ENCODE peak calls at places on chromosomes 5 and 9, in ten cellular contexts. One of them, this sample, is unnamed.

GRCh38 chr9:95516736-95517558 is at the start of gene PTCH1:
- DNase-seq in RWPE2: no peak
- DNase-seq in endothelial cell of umbilical vein: peak; percentile 58
- DNase-seq in hepatocyte: peak; percentile 91
- DNase-seq in WERI-Rb-1: peak; percentile 52
- DNase-seq in keratinocyte: no peak
- DNase-seq in heart right ventricle: no peak
- DNase-seq in PC-3: peak; percentile 19
- DNase-seq in effector memory CD4-positive, alpha-beta T cell: no peak
- DNase-seq in GM23338: peak; percentile 87
- DNase-seq in this sample: peak; percentile 92

GRCh38 chr5:132054031-132054696 is 6.3 kb upstream of the IL3 start:
- DNase-seq in RWPE2: peak; percentile 55
- DNase-seq in endothelial cell of umbilical vein: no peak
- DNase-seq in hepatocyte: no peak
- DNase-seq in WERI-Rb-1: peak; percentile 3
- DNase-seq in keratinocyte: no peak
- DNase-seq in heart right ventricle: no peak
- DNase-seq in PC-3: no peak
- DNase-seq in effector memory CD4-positive, alpha-beta T cell: no peak
- DNase-seq in GM23338: no peak
- DNase-seq in this sample: peak; percentile 42

GRCh38 chr5:139019880-139020279 is 144.7 kb upstream of the LRRTM2 start:
- DNase-seq in RWPE2: no peak
- DNase-seq in endothelial cell of umbilical vein: no peak
- DNase-seq in hepatocyte: peak; percentile 16
- DNase-seq in WERI-Rb-1: no peak
- DNase-seq in keratinocyte: no peak
- DNase-seq in heart right ventricle: no peak
- DNase-seq in PC-3: no peak
- DNase-seq in effector memory CD4-positive, alpha-beta T cell: no peak
- DNase-seq in GM23338: no peak
- DNase-seq in this sample: peak; percentile 31

GRCh38 chr5:132859889-132860437 is 6.3 kb downstream of the GDF9 start:
- DNase-seq in RWPE2: no peak
- DNase-seq in endothelial cell of umbilical vein: no peak
- DNase-seq in hepatocyte: no peak
- DNase-seq in WERI-Rb-1: no peak
- DNase-seq in keratinocyte: no peak
- DNase-seq in heart right ventricle: no peak
- DNase-seq in PC-3: no peak
- DNase-seq in effector memory CD4-positive, alpha-beta T cell: no peak
- DNase-seq in GM23338: no peak
- DNase-seq in this sample: no peak

GRCh38 chr9:83382421-83382820 is 155.8 kb downstream of the FRMD3 start:
- DNase-seq in RWPE2: no peak
- DNase-seq in endothelial cell of umbilical vein: no peak
- DNase-seq in hepatocyte: no peak
- DNase-seq in WERI-Rb-1: no peak
- DNase-seq in keratinocyte: no peak
- DNase-seq in heart right ventricle: no peak
- DNase-seq in PC-3: no peak
- DNase-seq in effector memory CD4-positive, alpha-beta T cell: no peak
- DNase-seq in GM23338: no peak
- DNase-seq in this sample: no peak

GRCh38 chr5:134969166-134969565 is 1.5 kb downstream of the CATSPER3 start:
- DNase-seq in RWPE2: no peak
- DNase-seq in endothelial cell of umbilical vein: no peak
- DNase-seq in hepatocyte: no peak
- DNase-seq in WERI-Rb-1: no peak
- DNase-seq in keratinocyte: no peak
- DNase-seq in heart right ventricle: no peak
- DNase-seq in PC-3: no peak
- DNase-seq in effector memory CD4-positive, alpha-beta T cell: no peak
- DNase-seq in GM23338: no peak
- DNase-seq in this sample: no peak

GRCh38 chr5:89351232-89351631 is 468.2 kb upstream of the MEF2C start:
- DNase-seq in RWPE2: no peak
- DNase-seq in endothelial cell of umbilical vein: no peak
- DNase-seq in hepatocyte: no peak
- DNase-seq in WERI-Rb-1: no peak
- DNase-seq in keratinocyte: no peak
- DNase-seq in heart right ventricle: no peak
- DNase-seq in PC-3: peak; percentile 30
- DNase-seq in effector memory CD4-positive, alpha-beta T cell: no peak
- DNase-seq in GM23338: no peak
- DNase-seq in this sample: peak; percentile 18

GRCh38 chr5:177980776-177981175 is 15.3 kb downstream of the PROP1 start:
- DNase-seq in RWPE2: no peak
- DNase-seq in endothelial cell of umbilical vein: no peak
- DNase-seq in hepatocyte: no peak
- DNase-seq in WERI-Rb-1: no peak
- DNase-seq in keratinocyte: no peak
- DNase-seq in heart right ventricle: no peak
- DNase-seq in PC-3: no peak
- DNase-seq in effector memory CD4-positive, alpha-beta T cell: no peak
- DNase-seq in GM23338: no peak
- DNase-seq in this sample: no peak

GRCh38 chr9:21522348-21522747 is 40.2 kb upstream of the IFNE start:
- DNase-seq in RWPE2: no peak
- DNase-seq in endothelial cell of umbilical vein: no peak
- DNase-seq in hepatocyte: no peak
- DNase-seq in WERI-Rb-1: no peak
- DNase-seq in keratinocyte: no peak
- DNase-seq in heart right ventricle: no peak
- DNase-seq in PC-3: no peak
- DNase-seq in effector memory CD4-positive, alpha-beta T cell: no peak
- DNase-seq in GM23338: no peak
- DNase-seq in this sample: no peak

GRCh38 chr5:137206030-137206715 is 293.0 kb downstream of the SPOCK1 start:
- DNase-seq in RWPE2: no peak
- DNase-seq in endothelial cell of umbilical vein: peak; percentile 25
- DNase-seq in hepatocyte: peak; percentile 37
- DNase-seq in WERI-Rb-1: no peak
- DNase-seq in keratinocyte: no peak
- DNase-seq in heart right ventricle: no peak
- DNase-seq in PC-3: no peak
- DNase-seq in effector memory CD4-positive, alpha-beta T cell: no peak
- DNase-seq in GM23338: no peak
- DNase-seq in this sample: peak; percentile 81

GRCh38 chr5:59800375-59800893 is 93.1 kb downstream of the PDE4D start:
- DNase-seq in RWPE2: no peak
- DNase-seq in endothelial cell of umbilical vein: no peak
- DNase-seq in hepatocyte: no peak
- DNase-seq in WERI-Rb-1: no peak
- DNase-seq in keratinocyte: no peak
- DNase-seq in heart right ventricle: no peak
- DNase-seq in PC-3: no peak
- DNase-seq in effector memory CD4-positive, alpha-beta T cell: no peak
- DNase-seq in GM23338: peak; percentile 30
- DNase-seq in this sample: no peak

GRCh38 chr5:170522211-170523128 is 18.6 kb downstream of the KCNIP1 start:
- DNase-seq in RWPE2: no peak
- DNase-seq in endothelial cell of umbilical vein: no peak
- DNase-seq in hepatocyte: no peak
- DNase-seq in WERI-Rb-1: no peak
- DNase-seq in keratinocyte: peak; percentile 69
- DNase-seq in heart right ventricle: no peak
- DNase-seq in PC-3: peak; percentile 63
- DNase-seq in effector memory CD4-positive, alpha-beta T cell: no peak
- DNase-seq in GM23338: peak; percentile 21
- DNase-seq in this sample: peak; percentile 84

GRCh38 chr9:5438301-5439162 is 807 bp upstream of the PLGRKT start:
- DNase-seq in RWPE2: no peak
- DNase-seq in endothelial cell of umbilical vein: peak; percentile 35
- DNase-seq in hepatocyte: peak; percentile 18
- DNase-seq in WERI-Rb-1: no peak
- DNase-seq in keratinocyte: no peak
- DNase-seq in heart right ventricle: no peak
- DNase-seq in PC-3: no peak
- DNase-seq in effector memory CD4-positive, alpha-beta T cell: peak; percentile 52
- DNase-seq in GM23338: no peak
- DNase-seq in this sample: peak; percentile 49

GRCh38 chr9:129617167-129617566 is 3.7 kb downstream of the C9orf50 start:
- DNase-seq in RWPE2: no peak
- DNase-seq in endothelial cell of umbilical vein: peak; percentile 31
- DNase-seq in hepatocyte: peak; percentile 58
- DNase-seq in WERI-Rb-1: peak; percentile 75
- DNase-seq in keratinocyte: peak; percentile 54
- DNase-seq in heart right ventricle: no peak
- DNase-seq in PC-3: peak; percentile 54
- DNase-seq in effector memory CD4-positive, alpha-beta T cell: no peak
- DNase-seq in GM23338: peak; percentile 70
- DNase-seq in this sample: no peak

GRCh38 chr9:26361010-26361409 is 531.6 kb downstream of the CAAP1 start:
- DNase-seq in RWPE2: no peak
- DNase-seq in endothelial cell of umbilical vein: no peak
- DNase-seq in hepatocyte: no peak
- DNase-seq in WERI-Rb-1: no peak
- DNase-seq in keratinocyte: no peak
- DNase-seq in heart right ventricle: no peak
- DNase-seq in PC-3: no peak
- DNase-seq in effector memory CD4-positive, alpha-beta T cell: no peak
- DNase-seq in GM23338: no peak
- DNase-seq in this sample: no peak

GRCh38 chr5:174500636-174501035 is 223.7 kb upstream of the MSX2 start:
- DNase-seq in RWPE2: no peak
- DNase-seq in endothelial cell of umbilical vein: no peak
- DNase-seq in hepatocyte: no peak
- DNase-seq in WERI-Rb-1: no peak
- DNase-seq in keratinocyte: no peak
- DNase-seq in heart right ventricle: no peak
- DNase-seq in PC-3: no peak
- DNase-seq in effector memory CD4-positive, alpha-beta T cell: no peak
- DNase-seq in GM23338: no peak
- DNase-seq in this sample: no peak

GRCh38 chr5:137115152-137115551 is 384.0 kb downstream of the SPOCK1 start:
- DNase-seq in RWPE2: no peak
- DNase-seq in endothelial cell of umbilical vein: peak; percentile 47
- DNase-seq in hepatocyte: no peak
- DNase-seq in WERI-Rb-1: no peak
- DNase-seq in keratinocyte: no peak
- DNase-seq in heart right ventricle: no peak
- DNase-seq in PC-3: peak; percentile 3
- DNase-seq in effector memory CD4-positive, alpha-beta T cell: no peak
- DNase-seq in GM23338: no peak
- DNase-seq in this sample: no peak

GRCh38 chr5:168268949-168269943 is 22.2 kb upstream of the WWC1 start:
- DNase-seq in RWPE2: peak; percentile 95
- DNase-seq in endothelial cell of umbilical vein: peak; percentile 87
- DNase-seq in hepatocyte: peak; percentile 94
- DNase-seq in WERI-Rb-1: peak; percentile 93
- DNase-seq in keratinocyte: peak; percentile 45
- DNase-seq in heart right ventricle: peak; percentile 84
- DNase-seq in PC-3: peak; percentile 95
- DNase-seq in effector memory CD4-positive, alpha-beta T cell: peak; percentile 16
- DNase-seq in GM23338: peak; percentile 96
- DNase-seq in this sample: peak; percentile 94
- H3K4me3 ChIP-seq in RWPE2: peak overlapping the region; percentile 2
- H3K4me3 ChIP-seq in endothelial cell of umbilical vein: no peak overlapping the region
- H3K4me3 ChIP-seq in hepatocyte: no peak overlapping the region
- H3K4me3 ChIP-seq in WERI-Rb-1: peak overlapping the region; percentile 48
- H3K4me3 ChIP-seq in keratinocyte: no peak overlapping the region
- H3K4me3 ChIP-seq in heart right ventricle: peak overlapping the region; percentile 49
- H3K4me3 ChIP-seq in PC-3: peak overlapping the region; percentile 56
- H3K4me3 ChIP-seq in effector memory CD4-positive, alpha-beta T cell: peak overlapping the region; percentile 22
- H3K4me3 ChIP-seq in GM23338: peak overlapping the region; percentile 54
- H3K4me3 ChIP-seq in this sample: peak overlapping the region; percentile 9

DNA sequence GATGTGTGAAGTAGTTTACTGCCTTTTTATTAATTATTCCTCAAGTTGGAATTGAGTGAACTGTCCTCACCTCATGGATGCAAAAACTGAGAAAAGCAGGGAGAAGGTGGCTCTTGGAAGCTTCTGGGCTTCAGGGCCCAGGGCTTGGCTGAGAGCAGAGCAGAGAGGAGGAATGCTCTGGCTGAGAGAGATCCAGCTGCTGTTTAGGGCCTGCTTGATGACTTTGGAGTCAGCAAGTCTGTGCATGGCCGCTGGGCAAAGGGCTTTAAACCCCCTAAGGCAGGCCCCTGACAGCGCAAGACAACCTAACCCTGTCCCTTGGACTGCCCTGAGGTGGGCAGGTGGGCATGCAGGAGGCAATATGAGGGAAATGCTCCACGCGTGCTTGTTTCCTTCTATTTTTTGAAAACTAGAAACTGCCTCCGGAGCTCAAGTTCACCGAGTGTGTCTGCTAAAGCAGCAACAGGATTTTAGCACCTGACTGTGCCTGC is 8.6 kb downstream of the STC2 start:
- DNase-seq in RWPE2: no peak
- DNase-seq in endothelial cell of umbilical vein: no peak
- DNase-seq in hepatocyte: no peak
- DNase-seq in WERI-Rb-1: no peak
- DNase-seq in keratinocyte: no peak
- DNase-seq in heart right ventricle: no peak
- DNase-seq in PC-3: no peak
- DNase-seq in effector memory CD4-positive, alpha-beta T cell: no peak
- DNase-seq in GM23338: no peak
- DNase-seq in this sample: no peak
- H3K27ac ChIP-seq in RWPE2: no peak overlapping the region
- H3K27ac ChIP-seq in endothelial cell of umbilical vein: no peak overlapping the region
- H3K27ac ChIP-seq in hepatocyte: peak overlapping the region; percentile 55
- H3K27ac ChIP-seq in WERI-Rb-1: no peak overlapping the region
- H3K27ac ChIP-seq in keratinocyte: no peak overlapping the region
- H3K27ac ChIP-seq in heart right ventricle: peak overlapping the region; percentile 71
- H3K27ac ChIP-seq in PC-3: no peak overlapping the region
- H3K27ac ChIP-seq in effector memory CD4-positive, alpha-beta T cell: no peak overlapping the region
- H3K27ac ChIP-seq in GM23338: peak overlapping the region; percentile 59
- H3K27ac ChIP-seq in this sample: peak overlapping the region; percentile 55

GRCh38 chr5:128201065-128201926 is 117.7 kb downstream of the SLC12A2 start:
- DNase-seq in RWPE2: peak; percentile 82
- DNase-seq in endothelial cell of umbilical vein: peak; percentile 63
- DNase-seq in hepatocyte: peak; percentile 88
- DNase-seq in WERI-Rb-1: peak; percentile 87
- DNase-seq in keratinocyte: no peak
- DNase-seq in heart right ventricle: peak; percentile 78
- DNase-seq in PC-3: peak; percentile 87
- DNase-seq in effector memory CD4-positive, alpha-beta T cell: peak; percentile 53
- DNase-seq in GM23338: peak; percentile 91
- DNase-seq in this sample: peak; percentile 65
- H3K4me3 ChIP-seq in RWPE2: no peak overlapping the region
- H3K4me3 ChIP-seq in endothelial cell of umbilical vein: no peak overlapping the region
- H3K4me3 ChIP-seq in hepatocyte: no peak overlapping the region
- H3K4me3 ChIP-seq in WERI-Rb-1: peak overlapping the region; percentile 41
- H3K4me3 ChIP-seq in keratinocyte: no peak overlapping the region
- H3K4me3 ChIP-seq in heart right ventricle: peak overlapping the region; percentile 38
- H3K4me3 ChIP-seq in PC-3: peak overlapping the region; percentile 57
- H3K4me3 ChIP-seq in effector memory CD4-positive, alpha-beta T cell: peak overlapping the region; percentile 0
- H3K4me3 ChIP-seq in GM23338: peak overlapping the region; percentile 49
- H3K4me3 ChIP-seq in this sample: no peak overlapping the region

DNA sequence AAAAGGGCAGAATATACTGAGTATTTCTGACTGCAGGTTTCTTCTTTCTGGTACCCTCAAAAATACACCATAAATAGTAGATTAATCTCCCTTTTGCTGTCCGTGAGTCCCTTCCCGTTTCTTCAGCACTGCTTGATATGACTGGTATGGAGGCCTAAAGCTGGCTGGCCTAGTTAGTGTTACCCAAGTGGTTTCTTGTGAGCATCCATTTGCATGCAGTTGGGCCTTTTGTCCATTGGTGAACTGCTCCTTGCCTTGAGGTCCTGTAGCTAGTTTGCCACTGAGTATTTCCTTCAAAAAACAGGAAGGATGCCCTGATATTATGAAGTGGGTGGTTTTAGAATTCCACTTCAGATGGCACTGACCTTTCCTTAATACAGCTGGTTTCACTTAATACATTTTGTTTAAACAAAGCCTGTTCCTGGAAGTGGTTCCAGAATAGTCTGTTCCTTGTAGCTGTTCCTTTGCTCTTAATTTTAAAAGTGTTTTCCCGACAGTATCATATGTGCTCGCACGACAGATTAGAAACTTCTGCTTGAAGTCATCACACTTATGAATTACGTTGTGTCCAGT is 40.0 kb upstream of the ABL1 start:
- DNase-seq in RWPE2: no peak
- DNase-seq in endothelial cell of umbilical vein: peak; percentile 22
- DNase-seq in hepatocyte: no peak
- DNase-seq in WERI-Rb-1: no peak
- DNase-seq in keratinocyte: no peak
- DNase-seq in heart right ventricle: no peak
- DNase-seq in PC-3: no peak
- DNase-seq in effector memory CD4-positive, alpha-beta T cell: no peak
- DNase-seq in GM23338: peak; percentile 17
- DNase-seq in this sample: no peak
- H3K27ac ChIP-seq in RWPE2: no peak overlapping the region
- H3K27ac ChIP-seq in endothelial cell of umbilical vein: peak overlapping the region; percentile 54
- H3K27ac ChIP-seq in hepatocyte: peak overlapping the region; percentile 17
- H3K27ac ChIP-seq in WERI-Rb-1: no peak overlapping the region
- H3K27ac ChIP-seq in keratinocyte: no peak overlapping the region
- H3K27ac ChIP-seq in heart right ventricle: peak overlapping the region; percentile 43
- H3K27ac ChIP-seq in PC-3: no peak overlapping the region
- H3K27ac ChIP-seq in effector memory CD4-positive, alpha-beta T cell: no peak overlapping the region
- H3K27ac ChIP-seq in GM23338: no peak overlapping the region
- H3K27ac ChIP-seq in this sample: no peak overlapping the region

This sample was measured in SJSA1.